ENCODE peak calls at places on chromosome 6, in nine cellular contexts. K is Peyer's patch, Q is left lung, T is heart left ventricle, Z is prostate gland, F is stomach, N is cardiac muscle cell, D is OCI-LY7, E is coronary artery. O is an unnamed sample.

GRCh38 chr6:122871079-122871478 is 82.0 kb downstream of the SMPDL3A start:
- DNase-seq in K (no peak), Q (no peak), T (no peak), Z (no peak), F (no peak), N (peak), D (no peak), E (no peak), O (no peak)

GRCh38 chr6:39182604-39183003 is 46.7 kb downstream of the KCNK5 start:
- DNase-seq in K (no peak), Q (no peak), T (no peak), Z (no peak), F (no peak), N (no peak), D (no peak), E (no peak), O (no peak)

GRCh38 chr6:128648022-128648598 is 127.7 kb upstream of the PTPRK start:
- DNase-seq in K (no peak), Q (no peak), T (no peak), Z (no peak), F (no peak), N (no peak), D (no peak), E (no peak), O (no peak)

GRCh38 chr6:30618270-30618787 is 689 bp downstream of the MRPS18B start:
- DNase-seq in K (no peak), Q (no peak), T (no peak), Z (no peak), F (peak), N (peak), D (no peak), E (no peak), O (no peak)

GRCh38 chr6:137341721-137342195 is 122.6 kb upstream of the IFNGR1 start:
- DNase-seq in K (no peak), Q (no peak), T (no peak), Z (no peak), F (peak), N (peak), D (peak), E (no peak), O (no peak)

GRCh38 chr6:138431276-138432062 is 27.4 kb downstream of the HEBP2 start:
- DNase-seq in K (no peak), Q (no peak), T (no peak), Z (no peak), F (no peak), N (no peak), D (no peak), E (no peak), O (no peak)

GRCh38 chr6:41546475-41546865 is 289 bp downstream of the FOXP4 start:
- DNase-seq in K (no peak), Q (no peak), T (no peak), Z (no peak), F (no peak), N (no peak), D (peak), E (no peak), O (no peak)

GRCh38 chr6:44931385-44931784 is 396.7 kb upstream of the RUNX2 start:
- DNase-seq in K (no peak), Q (no peak), T (no peak), Z (no peak), F (no peak), N (no peak), D (no peak), E (no peak), O (no peak)

GRCh38 chr6:107819976-107820551 is 4.0 kb downstream of the SCML4 start:
- DNase-seq in K (peak), Q (no peak), T (no peak), Z (peak), F (no peak), N (peak), D (no peak), E (peak), O (no peak)

GRCh38 chr6:38141716-38142115 is 322.2 kb downstream of the ZFAND3 start:
- DNase-seq in K (no peak), Q (no peak), T (no peak), Z (no peak), F (no peak), N (no peak), D (no peak), E (no peak), O (no peak)

GRCh38 chr6:38144365-38144764 is 324.8 kb downstream of the ZFAND3 start:
- DNase-seq in K (no peak), Q (no peak), T (no peak), Z (no peak), F (no peak), N (no peak), D (no peak), E (no peak), O (no peak)

GRCh38 chr6:38142178-38142902 is 322.8 kb downstream of the ZFAND3 start:
- DNase-seq in K (no peak), Q (no peak), T (no peak), Z (no peak), F (no peak), N (no peak), D (no peak), E (no peak), O (no peak)

GRCh38 chr6:38141045-38141444 is 321.5 kb downstream of the ZFAND3 start:
- DNase-seq in K (no peak), Q (no peak), T (no peak), Z (no peak), F (no peak), N (no peak), D (no peak), E (no peak), O (no peak)

DNA sequence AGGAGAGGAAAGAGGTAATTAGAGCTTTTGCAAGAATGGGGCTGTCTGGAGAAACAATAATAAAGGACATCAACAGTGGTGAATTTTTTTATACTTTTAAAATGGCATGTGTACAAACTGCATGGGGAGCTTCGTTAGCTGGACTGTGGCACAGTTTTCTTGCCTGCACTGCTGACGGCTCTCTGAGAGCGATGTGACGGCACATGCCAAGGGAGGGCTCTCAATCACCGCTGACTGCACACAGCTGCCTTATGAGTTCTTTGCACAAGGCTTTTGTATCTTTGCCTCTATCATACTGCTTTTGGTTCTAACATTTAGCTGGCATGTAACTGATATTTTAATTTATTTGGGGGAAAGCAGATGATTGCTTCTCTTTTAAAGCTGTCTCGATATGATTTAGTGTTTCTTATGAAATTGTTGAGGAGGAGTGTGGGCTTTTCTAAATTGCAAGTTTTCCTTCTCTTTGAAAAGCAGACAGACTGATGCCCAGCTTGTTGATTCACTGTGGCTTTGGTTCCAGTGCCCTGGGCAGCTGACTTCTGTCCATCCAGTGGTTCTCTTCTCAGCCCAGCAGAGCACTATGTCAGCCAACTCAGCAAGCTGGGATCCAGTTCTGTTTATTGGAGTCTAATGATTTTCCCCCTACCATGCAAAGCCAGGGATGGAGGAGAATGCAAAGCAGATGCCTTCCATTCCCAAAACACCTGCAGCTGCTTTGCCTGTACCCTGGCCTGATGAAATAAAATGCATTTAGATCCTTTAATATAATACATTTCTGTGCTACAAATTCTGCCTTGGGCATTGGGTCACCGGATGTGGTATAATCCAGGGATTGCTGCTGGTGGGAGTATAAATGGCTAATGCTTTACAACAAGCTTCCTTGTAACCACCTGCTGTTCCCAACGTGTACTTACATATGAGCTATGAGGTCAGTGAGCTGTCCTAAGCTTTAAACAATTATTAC is 323.9 kb downstream of the ZFAND3 start:
- DNase-seq in K (no peak), Q (no peak), T (no peak), Z (no peak), F (no peak), N (no peak), D (no peak), E (no peak), O (no peak)
- TF ChIP-seq CTCF in K (no peak), Q (no peak), T (no peak), Z (no peak), F (no peak), N (no peak), D (no peak), E (no peak), O (no peak)

GRCh38 chr6:157983439-157984119 is 1.9 kb downstream of the SYNJ2 start:
- DNase-seq in K (no peak), Q (no peak), T (no peak), Z (no peak), F (no peak), N (peak), D (no peak), E (peak), O (no peak)

GRCh38 chr6:157984165-157984564 is 2.5 kb downstream of the SYNJ2 start:
- DNase-seq in K (no peak), Q (no peak), T (no peak), Z (no peak), F (no peak), N (no peak), D (no peak), E (no peak), O (no peak)

GRCh38 chr6:157984686-157985225 is 3.1 kb downstream of the SYNJ2 start:
- DNase-seq in K (no peak), Q (no peak), T (no peak), Z (no peak), F (no peak), N (no peak), D (no peak), E (no peak), O (no peak)

GRCh38 chr6:157987788-157988699 is 6.4 kb downstream of the SYNJ2 start:
- DNase-seq in K (no peak), Q (no peak), T (no peak), Z (no peak), F (no peak), N (no peak), D (no peak), E (no peak), O (no peak)

GRCh38 chr6:157985378-157986155 is 3.9 kb downstream of the SYNJ2 start:
- DNase-seq in K (no peak), Q (no peak), T (no peak), Z (no peak), F (no peak), N (no peak), D (no peak), E (no peak), O (no peak)
- H3K27ac ChIP-seq in K (peak), Q (no peak), T (no peak), Z (peak), F (peak), N (no peak), D (no peak), E (no peak), O (peak)

GRCh38 chr6:156780117-156780641 is 3.0 kb downstream of the ARID1B start:
- DNase-seq in K (peak), Q (peak), T (peak), Z (peak), F (peak), N (peak), D (peak), E (no peak), O (no peak)

GRCh38 chr6:156780962-156781705 is 4.0 kb downstream of the ARID1B start:
- DNase-seq in K (no peak), Q (no peak), T (no peak), Z (no peak), F (no peak), N (no peak), D (no peak), E (no peak), O (no peak)

GRCh38 chr6:156783958-156784357 is 6.8 kb downstream of the ARID1B start:
- DNase-seq in K (no peak), Q (no peak), T (no peak), Z (no peak), F (no peak), N (no peak), D (no peak), E (no peak), O (no peak)

GRCh38 chr6:156782691-156783320 is 5.6 kb downstream of the ARID1B start:
- DNase-seq in K (no peak), Q (no peak), T (no peak), Z (no peak), F (no peak), N (no peak), D (no peak), E (no peak), O (no peak)

DNA sequence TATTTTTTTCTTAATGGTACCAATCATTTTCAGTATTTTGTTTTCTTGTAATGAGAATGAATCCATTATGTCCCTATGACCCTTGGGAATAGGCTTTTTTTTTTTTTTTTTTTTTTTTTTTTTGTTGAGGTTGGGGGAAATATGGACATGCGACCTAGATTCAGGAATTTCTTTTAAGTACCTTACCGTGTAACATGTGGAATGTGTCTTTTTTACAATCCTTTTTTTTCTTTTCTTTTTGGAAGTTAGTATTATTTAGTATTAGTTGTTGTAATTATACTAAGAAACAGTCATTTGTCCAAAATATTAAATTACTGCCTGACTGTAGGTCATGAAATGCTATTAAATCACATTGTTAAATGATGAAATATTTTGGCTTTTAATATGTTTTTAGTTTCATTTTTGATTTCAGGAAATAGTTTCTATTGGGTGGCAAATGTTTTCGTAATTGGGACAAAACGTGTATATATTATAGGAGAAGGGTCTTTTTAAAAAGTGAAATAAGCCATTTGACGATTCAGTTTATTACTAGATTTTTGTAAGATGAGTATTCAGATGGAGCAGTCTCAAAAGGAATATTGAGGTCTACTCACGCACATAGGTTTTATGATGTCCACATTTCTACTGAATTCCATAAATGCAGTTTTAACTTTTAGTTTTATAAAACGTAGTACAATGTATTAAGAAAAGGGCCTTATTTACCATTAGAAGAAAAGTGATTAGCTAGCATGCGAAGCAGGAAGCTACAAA is 4.9 kb downstream of the ARID1B start:
- DNase-seq in K (no peak), Q (no peak), T (no peak), Z (no peak), F (no peak), N (no peak), D (no peak), E (no peak), O (no peak)
- H3K4me3 ChIP-seq in K (peak), Q (peak), T (peak), Z (peak), F (peak), N (peak), D (peak), E (peak), O (peak)

DNA sequence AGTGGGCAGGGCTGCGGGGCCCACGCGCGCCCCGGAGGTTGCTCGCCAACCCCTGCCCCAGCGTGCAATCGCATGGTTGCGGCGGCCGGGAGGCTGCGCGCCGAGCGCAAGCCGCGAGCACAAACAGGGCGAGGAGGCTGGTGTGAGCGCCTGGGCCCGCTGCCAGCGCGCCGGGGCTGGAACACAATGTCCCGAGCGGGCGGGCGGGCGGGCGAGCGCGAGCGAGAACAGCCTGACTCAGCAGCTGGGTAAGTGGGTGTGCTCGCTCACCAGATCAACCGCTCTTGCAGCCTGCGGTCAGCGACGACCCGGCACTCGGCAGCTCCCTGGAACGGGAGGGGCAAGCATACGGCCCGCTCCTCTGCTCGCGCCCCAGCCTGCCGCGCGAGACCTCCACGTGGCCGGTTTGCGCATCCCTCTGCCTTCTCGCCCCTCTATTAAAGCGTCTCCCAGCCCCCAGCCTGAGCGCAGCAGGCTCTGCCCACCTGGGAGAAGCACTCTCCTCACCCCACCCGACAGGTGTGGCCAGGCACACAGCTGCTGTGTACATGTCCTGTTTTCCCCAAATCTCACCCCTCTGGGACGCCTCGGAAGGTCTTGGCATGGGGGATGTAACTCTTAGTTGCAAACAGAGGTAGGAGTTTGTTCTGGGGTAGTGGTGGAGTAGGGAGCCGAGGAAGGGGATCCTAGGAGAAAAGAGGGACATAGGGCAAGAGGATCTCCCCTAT is 8.7 kb upstream of the ARMC12 start:
- DNase-seq in K (peak), Q (peak), T (peak), Z (peak), F (peak), N (peak), D (peak), E (peak), O (peak)
- TF ChIP-seq CTCF in K (no peak), Q (no peak), T (no peak), Z (peak), F (no peak), N (peak), D (no peak), E (no peak), O (no peak)

DNA sequence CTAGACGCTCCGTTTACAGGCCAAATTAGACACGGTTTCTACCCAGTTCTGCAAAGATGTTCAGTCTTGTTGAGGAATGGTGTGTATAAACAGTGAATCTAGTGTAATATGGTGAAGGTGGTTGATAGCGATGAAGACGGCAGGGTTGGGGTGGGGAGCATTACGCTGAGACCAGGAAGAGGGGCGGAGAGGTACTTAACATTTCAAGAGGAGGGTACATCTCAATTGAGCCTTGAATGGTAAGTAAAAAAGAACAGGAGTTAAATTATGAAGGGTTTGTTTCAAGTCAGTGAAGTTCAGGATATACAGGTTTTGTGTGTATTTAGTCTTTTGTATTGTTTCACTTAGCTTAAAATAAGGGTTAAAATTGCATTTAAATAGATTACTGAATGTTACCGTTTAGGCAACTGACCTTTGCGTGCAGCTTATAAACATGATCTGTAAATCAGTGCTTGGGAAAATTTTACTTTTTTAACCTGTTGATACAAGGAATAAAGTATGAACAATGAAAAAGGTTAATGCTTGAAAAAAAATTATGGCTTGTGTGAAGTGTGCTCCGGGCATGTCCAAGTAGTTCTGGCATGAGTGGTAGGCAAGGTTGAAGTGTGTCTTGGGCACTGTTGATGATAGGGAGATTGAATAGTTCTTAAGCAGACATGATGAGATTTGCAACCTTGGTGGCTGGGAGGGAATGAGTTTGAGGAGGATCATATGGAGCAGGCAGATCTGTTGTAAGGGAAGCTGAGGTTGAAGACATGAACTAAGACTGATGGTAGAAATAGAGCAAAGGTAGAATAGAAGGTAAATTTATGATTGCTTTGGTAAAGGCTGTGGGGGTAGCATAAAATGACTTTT is 841 bp downstream of the POLR1C start:
- DNase-seq in K (no peak), Q (no peak), T (no peak), Z (no peak), F (no peak), N (peak), D (peak), E (no peak), O (no peak)
- H3K27ac ChIP-seq in K (peak), Q (no peak), T (peak), Z (peak), F (no peak), N (peak), D (peak), E (peak), O (peak)

GRCh38 chr6:135212020-135212806 is 31.1 kb downstream of the MYB start:
- DNase-seq in K (no peak), Q (no peak), T (no peak), Z (no peak), F (no peak), N (no peak), D (no peak), E (no peak), O (no peak)

GRCh38 chr6:135212935-135213334 is 31.8 kb downstream of the MYB start:
- DNase-seq in K (no peak), Q (no peak), T (no peak), Z (no peak), F (no peak), N (no peak), D (no peak), E (no peak), O (no peak)

GRCh38 chr6:135211306-135211702 is 30.2 kb downstream of the MYB start:
- DNase-seq in K (no peak), Q (no peak), T (no peak), Z (no peak), F (no peak), N (no peak), D (no peak), E (no peak), O (no peak)

GRCh38 chr6:135210632-135211305 is 29.7 kb downstream of the MYB start:
- DNase-seq in K (no peak), Q (no peak), T (no peak), Z (no peak), F (no peak), N (no peak), D (no peak), E (no peak), O (no peak)

DNA sequence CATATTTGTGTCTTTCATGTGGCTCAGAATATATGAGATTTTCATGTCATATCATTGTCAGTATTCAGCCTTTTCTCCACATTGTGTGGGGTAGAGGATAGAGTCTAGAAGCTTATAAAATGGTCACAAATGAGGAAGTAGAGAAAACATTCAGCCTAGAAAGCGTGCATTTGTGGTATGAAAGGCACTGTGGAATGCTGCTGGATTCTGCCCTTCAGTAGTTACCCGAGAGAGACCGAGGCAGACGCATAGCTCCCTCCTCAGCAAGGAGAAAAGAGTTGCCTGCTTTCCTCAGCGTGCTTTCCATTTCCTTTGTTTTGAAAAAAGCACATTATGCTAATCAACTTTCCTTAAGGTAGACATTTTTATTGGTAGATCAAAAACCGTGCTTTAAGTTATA is 28.7 kb downstream of the MYB start:
- DNase-seq in K (no peak), Q (no peak), T (no peak), Z (no peak), F (no peak), N (no peak), D (no peak), E (no peak), O (no peak)
- H3K4me3 ChIP-seq in K (no peak), Q (no peak), T (no peak), Z (no peak), F (no peak), N (no peak), D (no peak), E (no peak), O (no peak)

O was measured in uterus.